ENCODE peak calls at places on chromosomes 7 and 10, in six cellular contexts. M is H54; W is RWPE2; Q is AML-193; Z is OCI-LY7; C is stimulated activated CD8-positive, alpha-beta memory T cell treated with anti-CD3 and anti-CD28 coated beads, Interleukin-15, amount 100 ng/mL, for 1 hour. G is an unnamed sample.

GRCh38 chr7:51288896-51289607 is 27.6 kb downstream of the COBL start:
- DNase-seq in M (no peak), W (no peak), Q (no peak), Z (no peak), C (no peak), G (no peak)

GRCh38 chr10:11160982-11161554 is 143.4 kb downstream of the CELF2 start:
- DNase-seq in M (no peak), W (no peak), Q (peak), Z (no peak), C (no peak), G (no peak)

GRCh38 chr10:72087392-72087968 is 871 bp downstream of the SPOCK2 start:
- DNase-seq in M (no peak), W (peak), Q (no peak), Z (peak), C (no peak), G (no peak)

GRCh38 chr10:52701647-52702046 is 70.9 kb downstream of the MBL2 start:
- DNase-seq in M (no peak), W (no peak), Q (no peak), Z (no peak), C (no peak), G (no peak)

GRCh38 chr7:31017036-31017747 is 34.9 kb upstream of the ADCYAP1R1 start:
- DNase-seq in M (no peak), W (no peak), Q (no peak), Z (no peak), C (no peak), G (no peak)

GRCh38 chr10:96842896-96843723 is 11.0 kb downstream of the LCOR start:
- DNase-seq in M (no peak), W (no peak), Q (no peak), Z (no peak), C (no peak), G (peak)

GRCh38 chr10:6721480-6721879 is 141.4 kb upstream of the PRKCQ start:
- DNase-seq in M (peak), W (peak), Q (no peak), Z (no peak), C (no peak), G (peak)

GRCh38 chr10:59322131-59322530 is 40.2 kb downstream of the FAM13C start:
- DNase-seq in M (no peak), W (no peak), Q (no peak), Z (no peak), C (no peak), G (no peak)

GRCh38 chr10:43060291-43060690 is 16.6 kb upstream of the RET start:
- DNase-seq in M (no peak), W (no peak), Q (no peak), Z (no peak), C (no peak), G (peak)

GRCh38 chr10:34080485-34081346 is 734.4 kb downstream of the PARD3 start:
- DNase-seq in M (no peak), W (no peak), Q (no peak), Z (no peak), C (no peak), G (no peak)

GRCh38 chr7:34747842-34748241 is 89.8 kb downstream of the NPSR1 start:
- DNase-seq in M (no peak), W (no peak), Q (no peak), Z (no peak), C (no peak), G (no peak)

GRCh38 chr10:121608669-121609190 is 10.5 kb upstream of the FGFR2 start:
- DNase-seq in M (peak), W (no peak), Q (no peak), Z (peak), C (no peak), G (no peak)

GRCh38 chr10:63630085-63630927 is 109.1 kb downstream of the REEP3 start:
- DNase-seq in M (peak), W (peak), Q (peak), Z (peak), C (peak), G (peak)

GRCh38 chr7:3217166-3217565 is 83.9 kb upstream of the SDK1 start:
- DNase-seq in M (no peak), W (no peak), Q (no peak), Z (no peak), C (no peak), G (peak)

GRCh38 chr10:131180941-131181855 is 130.3 kb downstream of the TCERG1L start:
- DNase-seq in M (no peak), W (no peak), Q (no peak), Z (no peak), C (no peak), G (no peak)